ENCODE peak calls at places on chromosomes 13 and 19, in four cellular contexts. Q is fibroblast of lung, L is AG04450, I is fibroblast of pulmonary artery. U is an unnamed sample.

GRCh38 chr13:45879666-45880065 is 28.1 kb upstream of the SIAH3 start:
- DNase-seq in Q (no peak), L (no peak), I (no peak), U (peak)

GRCh38 chr13:97434417-97435296 is 688 bp downstream of the RAP2A start:
- DNase-seq in Q (no peak), L (no peak), I (peak), U (peak)

GRCh38 chr13:41610426-41610825 is 153.1 kb downstream of the RGCC start:
- DNase-seq in Q (peak), L (peak), I (peak), U (peak)

GRCh38 chr13:31154939-31155338 is 6.8 kb downstream of the HSPH1 start:
- DNase-seq in Q (no peak), L (no peak), I (no peak), U (peak)

GRCh38 chr13:38888309-38888708 is 102.3 kb downstream of the STOML3 start:
- DNase-seq in Q (peak), L (no peak), I (no peak), U (peak)

GRCh38 chr13:20118268-20119140 is 42.3 kb downstream of the GJA3 start:
- DNase-seq in Q (peak), L (no peak), I (peak), U (peak)

GRCh38 chr19:56942749-56943148 is 102.2 kb upstream of the PEG3 start:
- DNase-seq in Q (no peak), L (no peak), I (no peak), U (no peak)

GRCh38 chr13:59409651-59410200 is 754.0 kb downstream of the DIAPH3 start:
- DNase-seq in Q (no peak), L (no peak), I (no peak), U (no peak)

GRCh38 chr19:5559804-5560133 is 8.0 kb downstream of the TINCR start:
- DNase-seq in Q (no peak), L (no peak), I (no peak), U (no peak)

GRCh38 chr19:19860756-19861390 is 4.8 kb upstream of the ZNF253 start:
- DNase-seq in Q (no peak), L (no peak), I (no peak), U (peak)

GRCh38 chr13:30569901-30570576 is 47.7 kb upstream of the USPL1 start:
- DNase-seq in Q (peak), L (peak), I (peak), U (peak)

GRCh38 chr13:103883698-103884097 is 817.5 kb upstream of the SLC10A2 start:
- DNase-seq in Q (peak), L (no peak), I (peak), U (peak)

GRCh38 chr19:1040476-1041271 is 767 bp downstream of the ABCA7 start:
- DNase-seq in Q (peak), L (peak), I (peak), U (peak)

GRCh38 chr19:55376381-55376933 is at the start of gene TMEM190:
- DNase-seq in Q (no peak), L (no peak), I (no peak), U (no peak)

GRCh38 chr19:38543286-38543806 is 74.4 kb downstream of the MAP4K1 start:
- DNase-seq in Q (no peak), L (no peak), I (no peak), U (no peak)

GRCh38 chr13:100209857-100210580 is 121.1 kb downstream of the PCCA start:
- DNase-seq in Q (peak), L (no peak), I (peak), U (peak)

GRCh38 chr19:52687658-52688057 is 47.2 kb downstream of the ZNF611 start:
- DNase-seq in Q (no peak), L (no peak), I (no peak), U (no peak)

GRCh38 chr19:55383789-55384575 is at the start of gene TMEM238:
- DNase-seq in Q (peak), L (no peak), I (peak), U (peak)

GRCh38 chr13:44040070-44040753 is 160.5 kb downstream of the LACC1 start:
- DNase-seq in Q (peak), L (no peak), I (peak), U (peak)

GRCh38 chr19:6018786-6019185 is 40.8 kb upstream of the RANBP3 start:
- DNase-seq in Q (no peak), L (no peak), I (no peak), U (no peak)

GRCh38 chr13:73754241-73754640 is 380.0 kb downstream of the KLF12 start:
- DNase-seq in Q (no peak), L (no peak), I (no peak), U (no peak)

GRCh38 chr13:113093580-113094409 is 11.8 kb upstream of the F7 start:
- DNase-seq in Q (no peak), L (no peak), I (no peak), U (no peak)

GRCh38 chr19:49875801-49876421 is 1.2 kb downstream of the AKT1S1 start:
- DNase-seq in Q (peak), L (no peak), I (no peak), U (peak)

GRCh38 chr19:45402469-45403070 is 2.3 kb downstream of the PPP1R13L start:
- DNase-seq in Q (no peak), L (no peak), I (no peak), U (no peak)

GRCh38 chr13:101327844-101328243 is 88.5 kb downstream of the NALCN start:
- DNase-seq in Q (peak), L (no peak), I (no peak), U (no peak)

GRCh38 chr13:81017525-81018152 is 676.7 kb upstream of the SPRY2 start:
- DNase-seq in Q (peak), L (no peak), I (peak), U (peak)

GRCh38 chr19:8306235-8307054 is 1.7 kb downstream of the CD320 start:
- DNase-seq in Q (no peak), L (no peak), I (no peak), U (no peak)

GRCh38 chr19:9834302-9834725 is 804 bp upstream of the PIN1 start:
- DNase-seq in Q (no peak), L (no peak), I (no peak), U (no peak)

GRCh38 chr19:9838324-9838723 is 3.2 kb downstream of the PIN1 start:
- DNase-seq in Q (no peak), L (no peak), I (no peak), U (no peak)

GRCh38 chr19:9834726-9835506 is at the start of gene PIN1:
- DNase-seq in Q (peak), L (peak), I (peak), U (peak)

GRCh38 chr19:9835507-9835949 is 410 bp downstream of the PIN1 start:
- DNase-seq in Q (no peak), L (no peak), I (no peak), U (no peak)

GRCh38 chr19:9836021-9836420 is 903 bp downstream of the PIN1 start:
- DNase-seq in Q (peak), L (no peak), I (peak), U (peak)
- TF ChIP-seq CTCF in Q (peak), L (peak), I (no peak), U (no peak)

DNA sequence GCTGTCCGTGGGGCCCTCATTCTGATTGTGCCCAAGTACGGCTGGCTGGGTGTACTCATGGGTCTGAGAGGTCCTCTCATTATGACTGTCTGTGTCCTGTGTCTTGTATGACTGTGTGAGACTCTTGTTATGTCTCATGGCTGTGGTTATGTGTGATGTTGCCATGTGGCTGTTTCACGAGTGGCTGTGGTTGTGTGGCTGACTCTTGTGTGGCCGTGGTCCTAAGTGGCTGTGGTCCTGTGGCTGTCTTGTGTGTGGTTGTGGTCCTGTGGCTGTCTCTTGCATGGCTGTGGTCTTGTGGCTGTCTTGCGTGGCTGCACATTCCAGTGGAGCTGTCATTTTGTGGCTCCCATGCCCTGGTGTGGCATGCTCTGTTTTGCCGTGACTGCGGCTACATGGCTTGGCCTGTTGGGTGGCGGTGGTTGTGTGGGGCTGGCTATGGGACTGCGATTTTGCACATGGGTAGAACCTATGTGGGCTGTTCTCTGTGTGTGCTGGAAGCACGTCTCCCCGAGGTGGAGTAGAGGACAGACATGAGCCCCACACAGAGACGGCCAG is 2.5 kb downstream of the LYL1 start:
- DNase-seq in Q (no peak), L (no peak), I (no peak), U (no peak)
- H3K4me3 ChIP-seq in Q (no peak), L (no peak), I (no peak), U (no peak)

DNA sequence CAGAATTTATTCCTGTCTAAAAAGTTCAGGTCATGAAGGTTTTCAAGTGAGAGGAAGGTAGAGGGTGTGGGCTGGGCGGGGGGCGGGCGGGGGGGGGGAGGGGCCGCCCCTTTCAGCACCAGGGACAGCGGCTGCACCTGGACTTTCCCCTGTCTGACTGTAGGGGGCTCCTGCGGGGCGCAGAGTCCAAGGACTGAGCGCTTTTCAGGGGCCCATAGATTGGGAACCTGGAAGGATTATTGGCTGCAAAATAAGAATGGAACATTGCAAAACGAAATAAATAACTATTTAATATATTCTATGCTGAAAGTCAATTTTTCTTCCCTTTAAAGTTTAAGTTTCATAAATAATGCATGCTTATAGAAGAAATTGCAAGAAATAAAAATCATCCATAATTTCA is 8.9 kb upstream of the CYP4F3 start:
- DNase-seq in Q (no peak), L (no peak), I (no peak), U (peak)
- TF ChIP-seq CTCF in Q (peak), L (peak), I (peak), U (peak)

DNA sequence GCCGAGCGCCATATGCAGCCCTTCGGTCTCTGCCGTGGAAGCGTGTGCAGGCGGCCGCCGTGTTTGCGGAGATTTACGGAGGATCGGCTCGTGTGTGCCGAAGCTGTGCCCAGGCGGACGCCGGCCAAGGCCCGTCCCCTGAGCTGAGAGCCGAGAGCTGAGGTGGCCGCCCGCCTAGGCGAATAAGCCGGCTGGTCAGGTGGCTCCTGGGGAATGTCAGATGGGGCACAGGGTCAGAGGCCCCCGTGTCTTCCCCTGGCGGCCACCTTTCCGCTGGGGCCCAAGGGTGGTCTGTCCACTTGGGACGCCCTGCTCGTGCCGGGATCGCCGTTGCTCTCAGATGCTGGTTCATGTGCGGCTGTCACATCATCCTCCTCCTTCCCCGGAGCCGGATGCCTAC is 78.8 kb downstream of the ZNF536 start:
- DNase-seq in Q (no peak), L (no peak), I (no peak), U (no peak)
- H3K4me3 ChIP-seq in Q (peak), L (no peak), I (no peak), U (no peak)

GRCh38 chr19:17340871-17341357 is 3.6 kb downstream of the GTPBP3 start:
- DNase-seq in Q (no peak), L (no peak), I (no peak), U (no peak)
- TF ChIP-seq CTCF in Q (no peak), L (no peak), I (no peak), U (no peak)

DNA sequence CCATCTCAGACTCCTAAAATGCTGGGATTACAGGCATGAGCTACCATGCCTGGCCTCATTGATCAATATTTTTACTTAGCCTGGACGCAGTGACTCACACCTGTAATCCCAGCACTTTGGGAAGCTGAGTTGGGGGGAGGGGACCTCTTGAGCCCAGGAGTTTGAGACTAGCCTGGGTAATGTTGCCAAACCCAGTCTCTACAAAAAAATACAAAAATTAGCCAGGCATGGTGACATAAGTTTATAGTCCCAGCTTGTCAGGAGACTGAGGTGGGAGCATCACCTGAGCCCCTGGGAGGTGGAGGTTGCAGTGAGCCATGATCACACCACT is 1.9 kb downstream of the SAE1 start:
- DNase-seq in Q (no peak), L (no peak), I (no peak), U (no peak)
- H3K4me3 ChIP-seq in Q (no peak), L (peak), I (no peak), U (no peak)

GRCh38 chr19:35236638-35237400 is 8.3 kb upstream of the FAM187B start:
- DNase-seq in Q (no peak), L (no peak), I (no peak), U (no peak)
- TF ChIP-seq CTCF in Q (no peak), L (no peak), I (no peak), U (peak)